ENCODE peak calls at places on chromosomes 4 and X, in ten cellular contexts. One of them, this sample, is unnamed.

GRCh38 chr4:121192013-121192412 is 27.9 kb upstream of the TNIP3 start:
- DNase-seq in H9: no peak
- DNase-seq in iris pigment epithelial cell: no peak
- DNase-seq in hypothalamus: no peak
- DNase-seq in HFF-Myc: no peak
- DNase-seq in gastrocnemius medialis: no peak
- DNase-seq in GM20000: no peak
- DNase-seq in naive thymus-derived CD4-positive, alpha-beta T cell: no peak
- DNase-seq in NCI-H510A treated with DMSO at 0.1 percent for 48 hours: no peak
- DNase-seq in GM23248: peak; percentile 38
- DNase-seq in this sample: no peak

GRCh38 chr4:138399041-138399440 is 156.9 kb upstream of the SLC7A11 start:
- DNase-seq in HFF-Myc: no peak
- DNase-seq in NCI-H510A treated with DMSO at 0.1 percent for 48 hours: no peak
- DNase-seq in GM20000: no peak
- DNase-seq in iris pigment epithelial cell: no peak
- DNase-seq in H9: no peak
- DNase-seq in hypothalamus: no peak
- DNase-seq in GM23248: no peak
- DNase-seq in naive thymus-derived CD4-positive, alpha-beta T cell: no peak
- DNase-seq in gastrocnemius medialis: no peak
- DNase-seq in this sample: no peak

GRCh38 chr4:14835708-14836107 is 166.6 kb upstream of the CPEB2 start:
- DNase-seq in GM23248: no peak
- DNase-seq in GM20000: no peak
- DNase-seq in HFF-Myc: no peak
- DNase-seq in iris pigment epithelial cell: no peak
- DNase-seq in hypothalamus: no peak
- DNase-seq in gastrocnemius medialis: no peak
- DNase-seq in H9: no peak
- DNase-seq in naive thymus-derived CD4-positive, alpha-beta T cell: no peak
- DNase-seq in NCI-H510A treated with DMSO at 0.1 percent for 48 hours: no peak
- DNase-seq in this sample: no peak

GRCh38 chr4:178241601-178242118 is 799.4 kb upstream of the AGA start:
- DNase-seq in iris pigment epithelial cell: no peak
- DNase-seq in gastrocnemius medialis: no peak
- DNase-seq in H9: no peak
- DNase-seq in HFF-Myc: no peak
- DNase-seq in GM23248: no peak
- DNase-seq in naive thymus-derived CD4-positive, alpha-beta T cell: no peak
- DNase-seq in NCI-H510A treated with DMSO at 0.1 percent for 48 hours: no peak
- DNase-seq in hypothalamus: no peak
- DNase-seq in GM20000: no peak
- DNase-seq in this sample: no peak

GRCh38 chr4:163063891-163064290 is 102.8 kb downstream of the NAF1 start:
- DNase-seq in GM20000: no peak
- DNase-seq in gastrocnemius medialis: no peak
- DNase-seq in HFF-Myc: no peak
- DNase-seq in NCI-H510A treated with DMSO at 0.1 percent for 48 hours: no peak
- DNase-seq in iris pigment epithelial cell: peak; percentile 46
- DNase-seq in naive thymus-derived CD4-positive, alpha-beta T cell: no peak
- DNase-seq in H9: no peak
- DNase-seq in GM23248: no peak
- DNase-seq in hypothalamus: no peak
- DNase-seq in this sample: no peak

GRCh38 chr4:57110635-57111546 is 706 bp upstream of the IGFBP7 start:
- DNase-seq in gastrocnemius medialis: no peak
- DNase-seq in NCI-H510A treated with DMSO at 0.1 percent for 48 hours: peak; percentile 55
- DNase-seq in iris pigment epithelial cell: peak; percentile 77
- DNase-seq in GM20000: peak; percentile 67
- DNase-seq in naive thymus-derived CD4-positive, alpha-beta T cell: no peak
- DNase-seq in HFF-Myc: no peak
- DNase-seq in GM23248: peak; percentile 74
- DNase-seq in hypothalamus: peak; percentile 60
- DNase-seq in H9: peak; percentile 67
- DNase-seq in this sample: peak; percentile 12

GRCh38 chr4:47471064-47471463 is 7.6 kb upstream of the COMMD8 start:
- DNase-seq in hypothalamus: no peak
- DNase-seq in iris pigment epithelial cell: no peak
- DNase-seq in gastrocnemius medialis: no peak
- DNase-seq in H9: no peak
- DNase-seq in NCI-H510A treated with DMSO at 0.1 percent for 48 hours: no peak
- DNase-seq in HFF-Myc: no peak
- DNase-seq in GM23248: no peak
- DNase-seq in GM20000: no peak
- DNase-seq in naive thymus-derived CD4-positive, alpha-beta T cell: no peak
- DNase-seq in this sample: no peak

GRCh38 chrX:119041175-119041574 is 31.6 kb upstream of the CT47C1 start:
- DNase-seq in H9: no peak
- DNase-seq in GM20000: no peak
- DNase-seq in gastrocnemius medialis: peak; percentile 43
- DNase-seq in HFF-Myc: peak; percentile 33
- DNase-seq in iris pigment epithelial cell: peak; percentile 86
- DNase-seq in GM23248: peak; percentile 83
- DNase-seq in NCI-H510A treated with DMSO at 0.1 percent for 48 hours: no peak
- DNase-seq in naive thymus-derived CD4-positive, alpha-beta T cell: no peak
- DNase-seq in hypothalamus: no peak
- DNase-seq in this sample: no peak

GRCh38 chrX:150857453-150857852 is 41.0 kb downstream of the CD99L2 start:
- DNase-seq in gastrocnemius medialis: no peak
- DNase-seq in NCI-H510A treated with DMSO at 0.1 percent for 48 hours: no peak
- DNase-seq in H9: no peak
- DNase-seq in GM20000: no peak
- DNase-seq in iris pigment epithelial cell: no peak
- DNase-seq in hypothalamus: no peak
- DNase-seq in GM23248: no peak
- DNase-seq in HFF-Myc: no peak
- DNase-seq in naive thymus-derived CD4-positive, alpha-beta T cell: no peak
- DNase-seq in this sample: no peak

GRCh38 chr4:153514001-153514526 is 47.9 kb downstream of the TMEM131L start:
- DNase-seq in H9: no peak
- DNase-seq in NCI-H510A treated with DMSO at 0.1 percent for 48 hours: no peak
- DNase-seq in HFF-Myc: no peak
- DNase-seq in GM23248: peak; percentile 89
- DNase-seq in naive thymus-derived CD4-positive, alpha-beta T cell: no peak
- DNase-seq in gastrocnemius medialis: no peak
- DNase-seq in iris pigment epithelial cell: peak; percentile 78
- DNase-seq in hypothalamus: no peak
- DNase-seq in GM20000: no peak
- DNase-seq in this sample: no peak

GRCh38 chr4:6916587-6917444 is 7.2 kb downstream of the TBC1D14 start:
- DNase-seq in GM23248: peak; percentile 21
- DNase-seq in H9: no peak
- DNase-seq in hypothalamus: no peak
- DNase-seq in naive thymus-derived CD4-positive, alpha-beta T cell: peak; percentile 55
- DNase-seq in HFF-Myc: no peak
- DNase-seq in gastrocnemius medialis: peak; percentile 68
- DNase-seq in NCI-H510A treated with DMSO at 0.1 percent for 48 hours: peak; percentile 20
- DNase-seq in iris pigment epithelial cell: peak; percentile 62
- DNase-seq in GM20000: no peak
- DNase-seq in this sample: no peak

GRCh38 chr4:25884040-25884788 is 21.4 kb upstream of the SEL1L3 start:
- DNase-seq in HFF-Myc: peak; percentile 27
- DNase-seq in GM20000: no peak
- DNase-seq in gastrocnemius medialis: no peak
- DNase-seq in NCI-H510A treated with DMSO at 0.1 percent for 48 hours: no peak
- DNase-seq in hypothalamus: no peak
- DNase-seq in H9: no peak
- DNase-seq in naive thymus-derived CD4-positive, alpha-beta T cell: no peak
- DNase-seq in GM23248: peak; percentile 83
- DNase-seq in iris pigment epithelial cell: peak; percentile 85
- DNase-seq in this sample: no peak

GRCh38 chrX:39841604-39842003 is 256.2 kb downstream of the BCOR start:
- DNase-seq in GM20000: no peak
- DNase-seq in iris pigment epithelial cell: no peak
- DNase-seq in NCI-H510A treated with DMSO at 0.1 percent for 48 hours: no peak
- DNase-seq in naive thymus-derived CD4-positive, alpha-beta T cell: no peak
- DNase-seq in GM23248: no peak
- DNase-seq in HFF-Myc: no peak
- DNase-seq in hypothalamus: no peak
- DNase-seq in H9: no peak
- DNase-seq in gastrocnemius medialis: no peak
- DNase-seq in this sample: no peak

GRCh38 chr4:25814323-25814722 is 48.5 kb downstream of the SEL1L3 start:
- DNase-seq in HFF-Myc: no peak
- DNase-seq in H9: no peak
- DNase-seq in GM20000: no peak
- DNase-seq in iris pigment epithelial cell: peak; percentile 70
- DNase-seq in naive thymus-derived CD4-positive, alpha-beta T cell: no peak
- DNase-seq in gastrocnemius medialis: peak; percentile 20
- DNase-seq in hypothalamus: no peak
- DNase-seq in GM23248: peak; percentile 17
- DNase-seq in NCI-H510A treated with DMSO at 0.1 percent for 48 hours: no peak
- DNase-seq in this sample: no peak

GRCh38 chr4:76590847-76591281 is 155.8 kb downstream of the SHROOM3 start:
- DNase-seq in iris pigment epithelial cell: peak; percentile 62
- DNase-seq in H9: no peak
- DNase-seq in naive thymus-derived CD4-positive, alpha-beta T cell: no peak
- DNase-seq in NCI-H510A treated with DMSO at 0.1 percent for 48 hours: no peak
- DNase-seq in GM23248: peak; percentile 68
- DNase-seq in HFF-Myc: no peak
- DNase-seq in GM20000: no peak
- DNase-seq in hypothalamus: no peak
- DNase-seq in gastrocnemius medialis: no peak
- DNase-seq in this sample: no peak

GRCh38 chr4:181807771-181808170 is 435.4 kb upstream of the TENM3 start:
- DNase-seq in H9: no peak
- DNase-seq in NCI-H510A treated with DMSO at 0.1 percent for 48 hours: no peak
- DNase-seq in iris pigment epithelial cell: peak; percentile 69
- DNase-seq in hypothalamus: no peak
- DNase-seq in HFF-Myc: no peak
- DNase-seq in GM20000: no peak
- DNase-seq in gastrocnemius medialis: no peak
- DNase-seq in GM23248: no peak
- DNase-seq in naive thymus-derived CD4-positive, alpha-beta T cell: no peak
- DNase-seq in this sample: no peak

GRCh38 chrX:19602866-19603620 is 87.7 kb upstream of the MAP3K15 start:
- DNase-seq in iris pigment epithelial cell: peak; percentile 84
- DNase-seq in HFF-Myc: no peak
- DNase-seq in GM23248: peak; percentile 88
- DNase-seq in H9: no peak
- DNase-seq in hypothalamus: no peak
- DNase-seq in NCI-H510A treated with DMSO at 0.1 percent for 48 hours: no peak
- DNase-seq in GM20000: no peak
- DNase-seq in gastrocnemius medialis: peak; percentile 46
- DNase-seq in naive thymus-derived CD4-positive, alpha-beta T cell: no peak
- DNase-seq in this sample: no peak

GRCh38 chrX:19846995-19847790 is 40.2 kb downstream of the SH3KBP1 start:
- DNase-seq in H9: no peak
- DNase-seq in HFF-Myc: peak; percentile 52
- DNase-seq in hypothalamus: no peak
- DNase-seq in GM23248: peak; percentile 87
- DNase-seq in iris pigment epithelial cell: peak; percentile 92
- DNase-seq in NCI-H510A treated with DMSO at 0.1 percent for 48 hours: no peak
- DNase-seq in gastrocnemius medialis: peak; percentile 21
- DNase-seq in naive thymus-derived CD4-positive, alpha-beta T cell: no peak
- DNase-seq in GM20000: no peak
- DNase-seq in this sample: no peak